ENCODE peak calls at places on chromosomes 4 and X, in nine cellular contexts. J is cardiac muscle cell, N is HCT116, L is psoas muscle, V is neural progenitor cell, G is mucosa of descending colon, K is foreskin keratinocyte, C is fibroblast of lung, A is transverse colon. P is an unnamed sample. For H3K4me1, the result is how much of the 10 kb centered on the place peaks cover.

GRCh38 chrX:103063918-103064434 is at the start of gene BEX1:
- DNase-seq in J (peak), K (peak), L (peak), N (no peak), C (peak), G (no peak), V (peak), A (peak), P (no peak)

GRCh38 chr4:120049732-120050494 is 16.7 kb downstream of the MAD2L1 start:
- DNase-seq in A (peak), V (peak), C (peak), G (no peak), J (peak), K (peak), N (peak), L (peak), P (peak)

GRCh38 chrX:1035206-1035605 is 177.2 kb downstream of the CRLF2 start:
- DNase-seq in A (no peak), K (no peak), N (no peak), G (no peak), V (no peak), J (no peak), C (no peak), L (no peak), P (no peak)

GRCh38 chrX:8404443-8404842 is 60.2 kb upstream of the VCX3B start:
- DNase-seq in L (no peak), C (peak), V (peak), J (peak), G (no peak), A (no peak), K (peak), N (no peak), P (no peak)

GRCh38 chr4:94507708-94508107 is 56.0 kb downstream of the PDLIM5 start:
- DNase-seq in A (peak), V (no peak), C (peak), K (peak), N (peak), L (peak), J (peak), G (no peak), P (peak)

GRCh38 chr4:173270312-173271027 is 63.7 kb downstream of the HMGB2 start:
- DNase-seq in J (peak), N (no peak), V (no peak), C (peak), L (no peak), G (no peak), A (no peak), K (no peak), P (no peak)

GRCh38 chr4:141636771-141637460 is 533 bp downstream of the IL15 start:
- DNase-seq in C (peak), A (peak), V (peak), G (peak), K (peak), J (peak), N (peak), L (peak), P (peak)

GRCh38 chrX:136622568-136622967 is 25.4 kb upstream of the CD40LG start:
- DNase-seq in K (no peak), V (no peak), C (no peak), A (no peak), L (no peak), G (no peak), J (no peak), N (no peak), P (no peak)

GRCh38 chr4:73606465-73606974 is 13.7 kb downstream of the RASSF6 start:
- DNase-seq in A (no peak), V (no peak), K (no peak), C (no peak), L (no peak), J (no peak), G (no peak), N (no peak), P (no peak)

GRCh38 chr4:137310156-137310555 is 222.1 kb downstream of the PCDH18 start:
- DNase-seq in L (no peak), V (no peak), G (no peak), C (peak), A (no peak), J (no peak), K (peak), N (no peak), P (no peak)

GRCh38 chr4:11548529-11549176 is 120.0 kb upstream of the HS3ST1 start:
- DNase-seq in G (no peak), V (no peak), L (no peak), K (peak), N (peak), C (peak), A (no peak), J (peak), P (no peak)

GRCh38 chr4:71241467-71242401 is 97.1 kb upstream of the SLC4A4 start:
- DNase-seq in L (no peak), G (no peak), C (no peak), K (no peak), J (peak), A (no peak), N (no peak), V (no peak), P (peak)

GRCh38 chrX:57286507-57287251 is at the start of gene FAAH2:
- DNase-seq in N (peak), L (peak), K (peak), A (peak), J (peak), C (no peak), V (peak), G (peak), P (no peak)

GRCh38 chr4:145785391-145786008 is 105.6 kb downstream of the C4orf51 start:
- DNase-seq in C (no peak), J (no peak), L (no peak), N (no peak), A (no peak), V (no peak), G (no peak), K (no peak), P (no peak)

GRCh38 chr4:42501624-42502401 is 104.5 kb downstream of the SHISA3 start:
- DNase-seq in V (peak), G (no peak), J (peak), N (no peak), C (no peak), L (no peak), A (no peak), K (no peak), P (no peak)

GRCh38 chr4:169807934-169808333 is 50.2 kb upstream of the HPF1 start:
- DNase-seq in G (no peak), N (no peak), A (no peak), J (no peak), L (no peak), C (no peak), V (no peak), K (no peak), P (no peak)

GRCh38 chr4:78566834-78567501 is 15.4 kb downstream of the ANXA3 start:
- DNase-seq in J (no peak), N (no peak), A (no peak), L (no peak), G (no peak), K (no peak), V (no peak), C (peak), P (no peak)
- H3K4me1 ChIP-seq in J (under half), N (half or more), A (under half), L (under half), G (under half), K (half or more), V (under half), C (under half), P (half or more)

GRCh38 chrX:38717871-38718270 is 83.4 kb upstream of the MID1IP1 start:
- DNase-seq in K (no peak), C (peak), V (peak), G (no peak), J (peak), N (peak), A (no peak), L (no peak), P (no peak)
- TF ChIP-seq CTCF in K (peak), C (peak), V (peak), G (no peak), J (peak), N (peak), A (peak), L (peak), P (peak)

DNA sequence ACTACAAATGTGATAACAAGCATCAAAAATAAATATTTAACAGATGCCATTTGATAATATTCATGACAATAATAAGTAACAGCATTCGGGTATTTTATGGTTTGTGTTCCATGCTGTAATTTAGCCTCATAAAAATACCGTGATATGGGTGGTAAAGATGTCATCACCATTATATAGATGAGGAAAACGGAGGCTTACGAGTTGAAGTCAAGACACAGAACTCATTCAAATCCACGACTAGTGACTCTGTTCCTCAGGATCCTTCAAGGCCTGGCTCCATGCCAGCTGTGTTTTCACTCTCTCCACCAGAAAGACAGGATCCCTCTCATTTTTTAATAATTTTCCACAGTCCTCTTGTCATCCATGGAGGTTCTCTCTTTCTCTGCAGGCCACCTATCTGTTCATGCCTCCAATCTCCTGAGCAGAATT is 94.5 kb downstream of the APBB2 start:
- DNase-seq in G (no peak), N (no peak), L (peak), C (no peak), K (no peak), V (no peak), J (no peak), A (no peak), P (peak)
- H3K4me1 ChIP-seq in G (under half), N (under half), L (under half), C (under half), K (under half), V (under half), J (under half), A (under half), P (under half)

DNA sequence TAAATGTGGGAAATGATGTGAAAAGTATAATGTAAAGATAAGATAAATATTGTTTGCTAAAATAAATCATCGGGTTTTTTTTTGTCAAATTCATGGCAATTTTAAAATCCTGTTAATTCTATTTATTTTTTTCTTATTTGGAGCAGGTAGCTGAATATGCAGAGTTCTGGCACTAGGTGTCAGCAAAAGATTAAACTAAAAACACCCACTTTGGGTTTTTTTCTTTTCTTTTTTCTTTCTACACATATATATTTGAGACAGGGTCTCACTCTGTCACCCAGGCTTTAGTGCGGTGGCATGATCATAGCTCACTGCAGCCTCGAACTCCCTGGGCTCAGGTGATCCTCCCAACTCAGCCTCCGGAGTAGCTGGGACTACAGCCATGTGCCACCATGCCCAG is 6.9 kb upstream of the RAP2C start:
- DNase-seq in N (no peak), V (no peak), K (no peak), C (no peak), A (no peak), J (no peak), G (no peak), L (no peak), P (no peak)
- TF ChIP-seq CTCF in N (peak), V (peak), K (peak), C (peak), A (peak), J (peak), G (no peak), L (peak), P (peak)

GRCh38 chr4:133555671-133556070 is 406.6 kb downstream of the PCDH10 start:
- DNase-seq in G (no peak), V (no peak), J (no peak), K (no peak), N (no peak), A (no peak), L (no peak), C (peak), P (no peak)
- H3K4me1 ChIP-seq in G (under half), V (under half), J (under half), K (under half), N (under half), A (under half), L (under half), C (under half), P (under half)

DNA sequence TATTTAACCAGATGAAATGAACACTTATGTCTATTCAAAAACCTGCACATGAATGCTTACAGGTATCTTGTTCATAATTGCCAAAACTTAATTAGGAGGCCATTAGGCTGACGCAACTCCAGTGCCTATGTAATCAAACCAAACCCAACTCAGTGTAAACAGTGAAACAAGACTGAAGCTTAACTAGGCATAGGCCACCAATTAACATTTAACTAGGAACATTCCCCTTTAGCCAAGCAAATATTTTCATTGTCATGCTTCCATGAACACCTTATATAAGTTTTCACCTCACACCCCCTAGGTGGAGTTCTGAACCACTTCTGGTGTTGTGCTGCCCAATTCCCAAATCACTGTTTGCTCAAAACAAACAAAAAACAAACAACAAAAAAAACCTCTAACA is 686.0 kb downstream of the STPG2 start:
- DNase-seq in V (no peak), J (no peak), L (no peak), G (no peak), N (no peak), K (no peak), A (no peak), C (no peak), P (no peak)
- TF ChIP-seq CTCF in V (no peak), J (no peak), L (no peak), G (no peak), N (no peak), K (no peak), A (no peak), C (no peak), P (no peak)

GRCh38 chr4:184455299-184455698 is 19.1 kb downstream of the IRF2 start:
- DNase-seq in G (no peak), J (no peak), L (no peak), N (no peak), C (no peak), A (no peak), V (no peak), K (no peak), P (no peak)

GRCh38 chr4:184459413-184459812 is 14.9 kb downstream of the IRF2 start:
- DNase-seq in K (peak), C (peak), G (no peak), N (no peak), V (no peak), A (no peak), J (no peak), L (no peak), P (no peak)

GRCh38 chr4:184457530-184458249 is 16.7 kb downstream of the IRF2 start:
- DNase-seq in L (no peak), J (no peak), C (no peak), G (no peak), K (no peak), V (no peak), N (no peak), A (peak), P (no peak)

GRCh38 chr4:184453402-184454160 is 20.8 kb downstream of the IRF2 start:
- DNase-seq in J (peak), V (peak), K (peak), A (peak), N (no peak), L (no peak), G (no peak), C (peak), P (no peak)

DNA sequence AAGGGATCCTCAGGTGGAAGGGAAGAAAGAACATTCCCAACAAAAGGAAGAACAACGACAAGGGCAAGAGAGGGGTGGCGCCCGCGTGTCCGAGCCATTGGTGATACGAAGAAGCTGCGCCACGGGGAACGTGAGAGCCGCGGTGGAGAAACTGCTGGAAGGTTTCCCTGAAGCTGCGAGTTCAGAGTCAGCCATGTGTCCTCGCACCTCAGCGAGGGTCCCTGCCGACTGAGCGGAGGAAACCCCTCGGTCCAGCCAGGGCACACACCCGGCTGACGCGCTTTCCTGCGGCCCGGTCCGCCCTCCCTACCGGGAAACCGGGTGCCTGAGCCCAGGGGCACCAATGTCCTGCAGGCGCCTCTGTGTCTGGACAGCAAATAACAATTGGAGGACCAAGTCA is 18.0 kb downstream of the IRF2 start:
- DNase-seq in N (no peak), C (no peak), A (no peak), K (no peak), G (no peak), V (no peak), J (no peak), L (no peak), P (no peak)
- H3K4me1 ChIP-seq in N (under half), C (under half), A (under half), K (under half), G (under half), V (under half), J (under half), L (half or more), P (half or more)

GRCh38 chrX:11458175-11458574 is 165.0 kb downstream of the AMELX start:
- DNase-seq in A (no peak), G (no peak), V (no peak), K (no peak), L (no peak), C (peak), J (no peak), N (no peak), P (no peak)
- TF ChIP-seq CTCF in A (no peak), G (no peak), V (no peak), K (no peak), L (no peak), C (no peak), J (no peak), N (no peak), P (no peak)

GRCh38 chrX:12872741-12873140 is 5.9 kb downstream of the TLR7 start:
- DNase-seq in J (no peak), G (no peak), C (no peak), L (no peak), V (no peak), N (no peak), K (no peak), A (no peak), P (no peak)

GRCh38 chrX:12881914-12882313 is 15.0 kb downstream of the TLR7 start:
- DNase-seq in L (no peak), V (no peak), A (no peak), K (no peak), G (no peak), J (no peak), N (no peak), C (no peak), P (no peak)

GRCh38 chrX:12877386-12877785 is 10.5 kb downstream of the TLR7 start:
- DNase-seq in A (no peak), L (no peak), J (no peak), K (no peak), N (no peak), C (no peak), V (no peak), G (no peak), P (no peak)

GRCh38 chrX:12874599-12874998 is 7.7 kb downstream of the TLR7 start:
- DNase-seq in A (no peak), V (no peak), K (no peak), G (no peak), C (no peak), J (no peak), N (no peak), L (no peak), P (no peak)

GRCh38 chrX:12878536-12878935 is 11.7 kb downstream of the TLR7 start:
- DNase-seq in J (no peak), N (no peak), K (peak), V (no peak), L (no peak), G (no peak), C (no peak), A (no peak), P (no peak)
- H3K4me1 ChIP-seq in J (under half), N (under half), K (under half), V (under half), L (under half), G (under half), C (under half), A (under half), P (under half)

GRCh38 chrX:74922922-74923321 is 2.3 kb downstream of the NEXMIF start:
- DNase-seq in G (no peak), L (no peak), J (no peak), A (no peak), C (no peak), V (no peak), N (no peak), K (no peak), P (no peak)

GRCh38 chrX:74931214-74931613 is 6.0 kb upstream of the NEXMIF start:
- DNase-seq in G (no peak), A (no peak), C (no peak), N (no peak), K (no peak), L (no peak), J (peak), V (peak), P (no peak)

GRCh38 chrX:74923942-74924448 is 1.3 kb downstream of the NEXMIF start:
- DNase-seq in G (peak), N (no peak), C (no peak), V (peak), A (peak), K (no peak), J (peak), L (no peak), P (no peak)

GRCh38 chrX:74924449-74925209 is 623 bp downstream of the NEXMIF start:
- DNase-seq in V (peak), N (no peak), L (peak), G (peak), C (peak), K (peak), J (peak), A (peak), P (peak)

DNA sequence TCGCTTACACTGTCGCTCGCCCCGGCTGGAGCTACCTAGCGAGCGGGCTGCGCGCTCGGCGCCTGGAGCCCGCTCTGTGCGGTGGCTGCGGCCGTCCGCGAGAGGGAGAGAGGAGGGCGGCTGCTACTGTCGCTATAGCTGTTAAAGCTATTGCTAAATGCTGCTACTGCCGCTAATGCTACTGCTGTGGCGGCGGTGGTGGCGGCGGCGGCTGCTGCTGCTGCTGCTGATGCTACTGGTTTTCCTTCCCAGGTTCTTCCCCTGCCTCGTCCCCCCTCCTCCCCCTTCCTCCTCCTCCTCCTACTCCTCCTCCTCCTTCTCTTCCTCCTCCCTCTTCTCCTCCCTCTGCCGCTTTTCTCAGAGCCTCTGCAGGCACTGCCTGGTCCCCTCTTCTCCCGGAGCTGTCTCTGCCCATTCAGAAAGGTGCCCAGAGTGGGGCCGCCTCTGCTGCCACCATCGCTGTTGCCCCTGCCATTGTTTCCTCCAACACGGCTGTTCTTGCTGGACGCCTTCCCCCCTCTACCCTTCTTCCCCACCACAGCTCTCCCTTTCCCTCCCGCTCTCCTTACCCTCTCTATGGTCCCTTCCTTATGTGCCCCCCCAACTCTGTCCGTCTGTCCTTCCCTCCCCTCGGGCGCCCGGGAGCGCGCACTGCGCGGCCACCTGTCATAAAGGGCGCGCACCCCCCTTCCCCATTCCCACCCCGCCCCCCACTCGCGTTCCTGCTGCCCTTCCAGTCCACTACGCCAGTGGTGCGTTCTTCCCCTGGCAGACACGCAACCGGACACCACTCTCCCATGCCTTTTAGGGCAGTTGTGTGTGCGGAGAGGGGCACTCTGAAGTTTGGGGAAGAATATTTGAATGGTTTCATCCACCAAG is at the start of gene NEXMIF:
- DNase-seq in J (peak), A (peak), L (no peak), K (peak), C (peak), G (peak), V (peak), N (no peak), P (peak)
- TF ChIP-seq CTCF in J (peak), A (no peak), L (no peak), K (peak), C (no peak), G (no peak), V (peak), N (no peak), P (peak)